ENCODE peak calls at places on chromosomes 13 and 19, in nine cellular contexts. Z is CD8-positive, alpha-beta memory T cell; B is caudate nucleus; S is A549; W is heart right ventricle; Q is CD4-positive, alpha-beta T cell; U is lower lobe of right lung; O is sigmoid colon; M is tibial artery. V is an unnamed sample.

GRCh38 chr19:54469496-54469934 is 3.6 kb downstream of the CDC42EP5 start:
- DNase-seq in U (peak; percentile 63), M (no peak), B (no peak), Q (no peak), W (peak; percentile 74), Z (peak; percentile 2), S (no peak), O (no peak), V (no peak)

GRCh38 chr13:87123987-87124784 is 547.0 kb upstream of the SLITRK5 start:
- DNase-seq in O (no peak), S (peak; percentile 62), Q (no peak), M (no peak), B (no peak), W (peak; percentile 15), Z (no peak), U (no peak), V (no peak)

GRCh38 chr13:91242652-91243051 is 104.8 kb upstream of the MIR17HG start:
- DNase-seq in Q (no peak), M (no peak), O (no peak), Z (no peak), U (no peak), S (no peak), B (no peak), W (no peak), V (no peak)

GRCh38 chr13:44730099-44730498 is 154.0 kb upstream of the TSC22D1 start:
- DNase-seq in S (no peak), M (no peak), O (no peak), Z (no peak), B (no peak), U (no peak), W (no peak), Q (no peak), V (no peak)

GRCh38 chr19:47480658-47481057 is 3.4 kb downstream of the KPTN start:
- DNase-seq in W (no peak), U (no peak), M (no peak), B (no peak), Q (no peak), O (no peak), S (no peak), Z (no peak), V (no peak)

GRCh38 chr13:48334534-48335127 is 31.1 kb downstream of the RB1 start:
- DNase-seq in U (no peak), Q (no peak), O (no peak), W (no peak), S (peak; percentile 17), M (no peak), Z (no peak), B (no peak), V (no peak)

GRCh38 chr19:4971816-4972495 is 3.0 kb downstream of the KDM4B start:
- DNase-seq in Q (no peak), Z (no peak), S (no peak), U (no peak), O (no peak), B (no peak), M (no peak), W (no peak), V (no peak)

GRCh38 chr13:34748078-34748477 is 194.0 kb upstream of the NBEA start:
- DNase-seq in Z (no peak), U (peak; percentile 43), M (no peak), Q (no peak), B (no peak), O (no peak), S (no peak), W (no peak), V (no peak)

GRCh38 chr13:27273658-27274425 is 3.2 kb downstream of the RASL11A start:
- DNase-seq in B (no peak), O (no peak), M (no peak), Q (no peak), W (no peak), S (no peak), U (no peak), Z (no peak), V (no peak)

GRCh38 chr19:2059422-2060201 is 8.6 kb upstream of the MKNK2 start:
- DNase-seq in Z (no peak), Q (no peak), W (peak; percentile 67), S (peak; percentile 93), B (no peak), O (peak; percentile 89), M (peak; percentile 80), U (peak; percentile 92), V (peak; percentile 95)

GRCh38 chr19:41863209-41863931 is 3.3 kb downstream of the RPS19 start:
- DNase-seq in O (no peak), U (no peak), S (no peak), M (no peak), Q (no peak), W (no peak), B (no peak), Z (no peak), V (no peak)

GRCh38 chr13:113860579-113861432 is 3.1 kb downstream of the GAS6 start:
- DNase-seq in O (no peak), Z (no peak), S (no peak), W (no peak), U (peak; percentile 66), B (no peak), Q (no peak), M (no peak), V (peak; percentile 80)

GRCh38 chr19:23286477-23286876 is 36.3 kb upstream of the ZNF724 start:
- DNase-seq in O (no peak), S (peak; percentile 21), Z (no peak), B (no peak), Q (no peak), M (no peak), W (no peak), U (no peak), V (no peak)

GRCh38 chr19:23281663-23282276 is 31.6 kb upstream of the ZNF724 start:
- DNase-seq in U (no peak), B (no peak), M (no peak), Z (no peak), Q (no peak), W (no peak), O (no peak), S (no peak), V (no peak)

GRCh38 chr19:23285948-23286347 is 35.8 kb upstream of the ZNF724 start:
- DNase-seq in S (no peak), O (no peak), U (no peak), B (no peak), Q (no peak), M (no peak), Z (no peak), W (no peak), V (no peak)

GRCh38 chr19:23283925-23284324 is 33.7 kb upstream of the ZNF724 start:
- DNase-seq in B (peak; percentile 0), S (peak; percentile 61), U (peak; percentile 57), O (no peak), W (peak; percentile 29), Q (peak; percentile 54), Z (peak; percentile 71), M (peak; percentile 45), V (no peak)

DNA sequence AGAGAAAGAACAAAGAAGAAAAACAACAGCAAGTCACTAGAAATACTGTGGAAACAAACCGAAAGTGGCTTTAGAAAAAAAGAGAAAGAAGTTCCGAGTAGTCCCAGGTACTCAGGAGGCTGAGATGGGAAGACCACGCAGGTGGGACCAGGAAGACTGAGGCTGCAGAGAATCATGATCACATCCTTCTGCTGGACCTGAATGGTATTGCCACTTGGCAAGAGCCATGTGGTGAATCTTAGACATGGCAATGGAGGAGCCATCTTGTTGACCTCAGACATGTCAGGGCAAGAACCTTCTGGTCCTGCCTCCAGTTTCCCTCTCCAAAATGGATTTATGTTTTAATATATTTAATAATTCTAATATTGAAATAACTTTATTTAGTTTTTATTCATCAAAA is 37.4 kb upstream of the ZNF724 start:
- DNase-seq in U (no peak), Z (no peak), B (no peak), Q (no peak), M (no peak), W (no peak), O (no peak), S (peak; percentile 18), V (no peak)
- H3K27ac ChIP-seq in U (no peak overlapping the region), Z (no peak overlapping the region), B (no peak overlapping the region), Q (no peak overlapping the region), M (no peak overlapping the region), W (no peak overlapping the region), O (no peak overlapping the region), S (no peak overlapping the region), V (no peak overlapping the region)

GRCh38 chr13:103009061-103009840 is 57.0 kb downstream of the SLC10A2 start:
- DNase-seq in B (no peak), Z (no peak), S (no peak), O (no peak), W (no peak), M (no peak), Q (no peak), U (no peak), V (no peak)
- H3K27ac ChIP-seq in B (no peak overlapping the region), Z (no peak overlapping the region), S (no peak overlapping the region), O (no peak overlapping the region), W (no peak overlapping the region), M (no peak overlapping the region), Q (no peak overlapping the region), U (no peak overlapping the region), V (no peak overlapping the region)

DNA sequence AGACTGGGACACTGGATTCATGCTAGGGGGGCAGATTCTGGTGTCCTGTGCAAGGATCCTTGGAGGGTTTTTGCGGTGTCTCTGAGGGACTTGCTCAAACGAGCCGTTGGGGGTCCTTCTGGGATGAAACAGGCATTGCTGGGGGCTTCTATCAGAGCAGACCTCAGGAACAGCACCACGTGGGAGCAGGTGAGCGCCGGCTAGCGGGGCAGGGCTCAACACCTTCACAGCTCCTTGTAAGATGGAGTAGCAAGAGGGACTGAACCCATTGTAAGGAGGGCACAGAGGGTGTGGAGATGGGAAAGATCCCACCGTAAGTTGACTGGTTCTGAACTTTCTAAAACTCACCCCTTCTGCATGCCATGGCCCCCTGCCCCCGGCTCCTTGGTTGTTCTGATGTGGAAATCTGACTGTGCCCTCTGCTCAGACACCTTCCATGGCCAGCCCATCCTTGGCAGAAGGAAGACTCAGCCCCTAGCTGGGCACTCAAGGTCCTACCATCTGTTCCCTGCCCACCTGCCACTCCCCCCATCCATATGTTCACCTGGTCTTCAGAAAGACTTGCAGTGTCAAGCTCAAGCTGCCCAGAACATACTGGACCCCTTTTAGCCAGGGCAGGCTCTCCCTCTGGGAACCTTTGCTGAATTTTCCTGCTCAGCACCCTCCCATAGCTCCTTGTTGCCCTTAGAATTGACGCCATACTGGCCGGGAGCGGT is 1.2 kb downstream of the SLC27A1 start:
- DNase-seq in O (no peak), U (no peak), Z (no peak), Q (no peak), M (no peak), S (no peak), B (no peak), W (no peak), V (no peak)
- H3K27ac ChIP-seq in O (peak overlapping the region; percentile 91), U (no peak overlapping the region), Z (no peak overlapping the region), Q (no peak overlapping the region), M (peak overlapping the region; percentile 95), S (no peak overlapping the region), B (peak overlapping the region; percentile 88), W (no peak overlapping the region), V (no peak overlapping the region)

DNA sequence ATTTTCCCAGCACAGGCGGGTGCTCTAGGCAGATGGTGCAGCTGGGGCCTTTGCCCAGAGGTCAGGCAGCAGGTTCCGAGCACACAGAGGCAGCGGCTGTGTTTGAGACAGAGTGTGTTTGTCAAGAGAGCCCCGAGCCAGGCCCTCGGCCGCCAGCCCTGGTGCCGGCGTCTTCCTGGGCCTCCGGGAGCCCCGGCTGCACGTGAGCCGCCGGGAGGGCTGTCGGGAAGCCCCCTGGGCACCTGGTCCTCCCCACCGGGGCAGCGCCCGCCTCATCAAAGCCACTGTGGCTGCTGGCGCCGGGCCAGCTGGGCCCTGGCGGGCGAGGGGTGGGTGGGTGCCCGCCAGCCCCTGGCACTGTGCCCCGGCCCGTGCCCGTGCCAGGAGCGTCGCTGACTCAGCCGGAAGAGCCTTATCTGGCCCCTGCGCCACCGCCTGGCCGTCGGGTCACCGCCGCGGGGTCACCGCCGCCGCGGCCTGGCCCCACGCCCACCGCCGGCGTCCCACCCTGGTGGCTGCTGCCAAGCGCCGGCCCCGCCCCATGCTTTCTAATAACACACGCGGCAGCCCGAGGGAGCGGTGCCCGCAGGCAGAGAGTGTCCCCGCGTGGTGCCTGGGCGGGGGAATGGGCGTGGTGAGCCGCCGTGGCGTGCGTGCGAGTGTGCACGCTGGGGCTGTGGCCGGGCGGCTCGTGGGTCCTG is 14.9 kb downstream of the ARID3A start:
- DNase-seq in Q (peak; percentile 57), B (peak; percentile 25), S (peak; percentile 68), W (peak; percentile 74), O (peak; percentile 87), U (peak; percentile 89), M (peak; percentile 80), Z (peak; percentile 88), V (peak; percentile 90)
- H3K27ac ChIP-seq in Q (no peak overlapping the region), B (peak overlapping the region; percentile 58), S (peak overlapping the region; percentile 74), W (peak overlapping the region; percentile 85), O (peak overlapping the region; percentile 79), U (peak overlapping the region; percentile 81), M (peak overlapping the region; percentile 63), Z (no peak overlapping the region), V (peak overlapping the region; percentile 78)

V was measured in upper lobe of right lung.